ENCODE peak calls at places on chromosome 11, in eight cellular contexts. P is upper lobe of right lung, G is heart left ventricle, I is stomach, J is uterus, B is GM12865, O is colonic mucosa, R is esophagus squamous epithelium. U is an unnamed sample.

GRCh38 chr11:112310414-112310813 is 49.8 kb upstream of the PLET1 start:
- DNase-seq in J (no peak), R (no peak), P (no peak), I (no peak), G (no peak), B (no peak), O (no peak), U (no peak)

GRCh38 chr11:79314906-79315689 is 125.7 kb downstream of the TENM4 start:
- DNase-seq in B (peak; percentile 2), I (no peak), P (no peak), G (no peak), R (no peak), O (no peak), J (no peak), U (no peak)

GRCh38 chr11:8649361-8649760 is 33.1 kb downstream of the TRIM66 start:
- DNase-seq in O (no peak), B (no peak), P (no peak), G (no peak), I (no peak), J (no peak), R (no peak), U (no peak)

GRCh38 chr11:57476883-57477506 is 16.7 kb downstream of the RTN4RL2 start:
- DNase-seq in I (peak; percentile 68), J (no peak), P (peak; percentile 79), B (peak; percentile 80), G (no peak), R (no peak), O (peak; percentile 67), U (no peak)

GRCh38 chr11:78370406-78371172 is 47.0 kb downstream of the GAB2 start:
- DNase-seq in I (no peak), G (no peak), B (no peak), J (no peak), O (no peak), R (no peak), P (no peak), U (no peak)

GRCh38 chr11:86245369-86246292 is 1.1 kb downstream of the EED start:
- DNase-seq in G (no peak), O (peak; percentile 44), I (no peak), J (no peak), B (peak; percentile 62), R (no peak), P (no peak), U (no peak)

GRCh38 chr11:102254047-102254446 is 63.2 kb upstream of the BIRC3 start:
- DNase-seq in O (no peak), J (no peak), R (no peak), G (no peak), B (no peak), P (no peak), I (no peak), U (no peak)

GRCh38 chr11:86459002-86459385 is 84.3 kb downstream of the CCDC81 start:
- DNase-seq in G (no peak), J (no peak), I (no peak), R (no peak), O (no peak), B (no peak), P (no peak), U (no peak)

GRCh38 chr11:15286465-15286864 is 171.7 kb downstream of the INSC start:
- DNase-seq in B (no peak), G (no peak), R (no peak), O (no peak), J (no peak), P (no peak), I (no peak), U (no peak)

GRCh38 chr11:117045196-117045595 is 53.0 kb downstream of the SIK3 start:
- DNase-seq in R (no peak), G (no peak), J (no peak), O (peak; percentile 69), P (no peak), I (no peak), B (no peak), U (no peak)

GRCh38 chr11:21411597-21411996 is 742.2 kb downstream of the NELL1 start:
- DNase-seq in J (no peak), O (no peak), B (no peak), R (no peak), G (no peak), P (no peak), I (no peak), U (no peak)

GRCh38 chr11:35045219-35045819 is 93.7 kb upstream of the CD44 start:
- DNase-seq in O (no peak), J (no peak), B (peak; percentile 66), I (no peak), R (no peak), P (no peak), G (no peak), U (no peak)

GRCh38 chr11:78045851-78046485 is 17.7 kb upstream of the THRSP start:
- DNase-seq in G (peak; percentile 92), R (no peak), J (peak; percentile 76), O (peak; percentile 84), B (peak; percentile 65), I (peak; percentile 89), P (peak; percentile 90), U (no peak)

GRCh38 chr11:119051440-119052162 is 5.4 kb downstream of the HYOU1 start:
- DNase-seq in G (no peak), O (no peak), P (no peak), B (peak; percentile 83), I (no peak), J (no peak), R (no peak), U (no peak)

GRCh38 chr11:101885631-101886030 is 29.2 kb upstream of the CEP126 start:
- DNase-seq in R (no peak), O (no peak), I (no peak), G (no peak), B (no peak), P (no peak), J (no peak), U (no peak)

GRCh38 chr11:2811206-2812091 is 74.1 kb downstream of the CDKN1C start:
- DNase-seq in I (no peak), P (peak; percentile 62), R (no peak), G (peak; percentile 64), O (no peak), B (no peak), J (no peak), U (no peak)

GRCh38 chr11:1306186-1307162 is 3.0 kb downstream of the TOLLIP start:
- DNase-seq in I (peak; percentile 20), R (no peak), B (no peak), P (no peak), G (no peak), J (no peak), O (no peak), U (no peak)

GRCh38 chr11:8107642-8108041 is 26.6 kb downstream of the TUB start:
- DNase-seq in I (peak; percentile 3), R (no peak), O (no peak), J (no peak), B (no peak), P (no peak), G (no peak), U (no peak)

GRCh38 chr11:70912226-70912840 is 340.0 kb downstream of the SHANK2 start:
- DNase-seq in G (no peak), B (no peak), P (peak; percentile 1), R (no peak), O (no peak), J (no peak), I (no peak), U (no peak)

GRCh38 chr11:90310210-90310609 is 87.4 kb upstream of the CHORDC1 start:
- DNase-seq in O (no peak), P (no peak), R (no peak), I (no peak), G (no peak), J (no peak), B (no peak), U (no peak)

GRCh38 chr11:107565219-107565937 is at the start of gene ALKBH8:
- DNase-seq in R (peak; percentile 21), J (peak; percentile 68), O (peak; percentile 83), B (peak; percentile 82), P (peak; percentile 86), G (peak; percentile 84), I (peak; percentile 75), U (no peak)

GRCh38 chr11:128052912-128053641 is 534.3 kb downstream of the ETS1 start:
- DNase-seq in I (no peak), J (no peak), O (no peak), B (no peak), G (no peak), R (no peak), P (no peak), U (peak; percentile 77)

GRCh38 chr11:123300874-123301695 is 106.0 kb upstream of the CLMP start:
- DNase-seq in J (no peak), I (no peak), O (no peak), P (no peak), R (no peak), G (no peak), B (peak; percentile 66), U (peak; percentile 41)

GRCh38 chr11:91394718-91395414 is 829.8 kb upstream of the FAT3 start:
- DNase-seq in I (no peak), P (no peak), B (no peak), R (no peak), J (no peak), O (no peak), G (no peak), U (no peak)

GRCh38 chr11:133843454-133843987 is 1.8 kb downstream of the SPATA19 start:
- DNase-seq in I (no peak), R (no peak), G (no peak), P (no peak), J (no peak), O (no peak), B (no peak), U (no peak)

DNA sequence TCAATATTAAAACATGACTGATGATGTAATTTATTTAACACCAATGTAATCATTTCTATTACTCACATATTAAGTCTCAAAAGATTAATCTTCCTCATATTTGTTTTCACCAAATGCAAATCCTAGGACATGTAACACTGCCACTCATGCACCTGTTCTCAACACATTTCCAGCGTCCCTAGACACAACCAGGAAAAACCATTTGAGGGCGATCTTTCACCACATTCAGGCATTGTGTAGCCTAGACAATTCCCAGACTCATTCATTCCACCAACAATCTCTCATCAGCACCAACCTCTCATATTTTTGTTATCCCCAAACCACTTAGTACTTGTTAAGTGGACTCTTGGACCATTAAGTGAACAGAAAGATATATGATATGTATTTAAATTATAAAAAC is 66.1 kb downstream of the SLC36A4 start:
- DNase-seq in J (no peak), B (no peak), G (no peak), P (no peak), R (no peak), O (no peak), I (no peak), U (no peak)
- TF ChIP-seq CTCF in J (no peak), B (no peak), G (no peak), P (no peak), R (no peak), O (no peak), I (no peak), U (no peak)

GRCh38 chr11:106231591-106231990 is 154.1 kb downstream of the AASDHPPT start:
- DNase-seq in J (no peak), I (no peak), B (no peak), R (no peak), P (no peak), G (no peak), O (no peak), U (no peak)
- TF ChIP-seq CTCF in J (peak; percentile 15), I (no peak), B (no peak), R (no peak), P (no peak), G (no peak), O (no peak), U (no peak)

GRCh38 chr11:61694971-61695706 is 14.9 kb downstream of the DAGLA start:
- DNase-seq in G (no peak), P (peak; percentile 79), J (peak; percentile 62), O (no peak), R (no peak), I (peak; percentile 81), B (no peak), U (no peak)
- TF ChIP-seq CTCF in G (no peak), P (peak; percentile 10), J (no peak), O (no peak), R (no peak), I (no peak), B (no peak), U (peak; percentile 38)

GRCh38 chr11:47233989-47234668 is 14.5 kb downstream of the ACP2 start:
- DNase-seq in J (no peak), O (no peak), R (no peak), P (no peak), G (peak; percentile 24), B (no peak), I (no peak), U (no peak)
- TF ChIP-seq CTCF in J (no peak), O (no peak), R (no peak), P (peak; percentile 35), G (peak; percentile 39), B (no peak), I (no peak), U (peak; percentile 47)

U was measured in AG04449.